ENCODE peak calls at places on chromosomes 16 and 17, in seven cellular contexts. One of them, this sample, is unnamed.

GRCh38 chr17:77814091-77814772 is 144.3 kb upstream of the TNRC6C start:
- DNase-seq in heart left ventricle: no peak
- DNase-seq in fibroblast of mammary gland: no peak
- DNase-seq in activated CD8-positive, alpha-beta memory T cell treated with anti-CD3 and anti-CD28 coated beads, Interleukin-2, amount 50 U/mL, for 48 hours: no peak
- DNase-seq in anterior cingulate cortex: no peak
- DNase-seq in RPMI7951: no peak
- DNase-seq in KG1: no peak
- DNase-seq in this sample: peak

GRCh38 chr17:57604771-57605733 is 140.0 kb downstream of the CCDC182 start:
- DNase-seq in fibroblast of mammary gland: no peak
- DNase-seq in heart left ventricle: no peak
- DNase-seq in anterior cingulate cortex: peak
- DNase-seq in activated CD8-positive, alpha-beta memory T cell treated with anti-CD3 and anti-CD28 coated beads, Interleukin-2, amount 50 U/mL, for 48 hours: peak
- DNase-seq in RPMI7951: peak
- DNase-seq in KG1: no peak
- DNase-seq in this sample: peak

GRCh38 chr17:48456584-48456983 is 26.6 kb upstream of the SKAP1 start:
- DNase-seq in anterior cingulate cortex: no peak
- DNase-seq in activated CD8-positive, alpha-beta memory T cell treated with anti-CD3 and anti-CD28 coated beads, Interleukin-2, amount 50 U/mL, for 48 hours: no peak
- DNase-seq in fibroblast of mammary gland: no peak
- DNase-seq in heart left ventricle: no peak
- DNase-seq in KG1: no peak
- DNase-seq in RPMI7951: no peak
- DNase-seq in this sample: no peak

GRCh38 chr16:89720520-89720858 is 209 bp downstream of the VPS9D1 start:
- DNase-seq in activated CD8-positive, alpha-beta memory T cell treated with anti-CD3 and anti-CD28 coated beads, Interleukin-2, amount 50 U/mL, for 48 hours: no peak
- DNase-seq in RPMI7951: peak
- DNase-seq in KG1: peak
- DNase-seq in heart left ventricle: peak
- DNase-seq in anterior cingulate cortex: no peak
- DNase-seq in fibroblast of mammary gland: no peak
- DNase-seq in this sample: no peak

GRCh38 chr16:27973678-27974077 is 89.8 kb downstream of the GSG1L start:
- DNase-seq in activated CD8-positive, alpha-beta memory T cell treated with anti-CD3 and anti-CD28 coated beads, Interleukin-2, amount 50 U/mL, for 48 hours: no peak
- DNase-seq in RPMI7951: no peak
- DNase-seq in KG1: no peak
- DNase-seq in anterior cingulate cortex: no peak
- DNase-seq in fibroblast of mammary gland: no peak
- DNase-seq in heart left ventricle: no peak
- DNase-seq in this sample: no peak

GRCh38 chr16:75494696-75495601 is at the start of gene CHST6:
- DNase-seq in KG1: no peak
- DNase-seq in RPMI7951: peak
- DNase-seq in activated CD8-positive, alpha-beta memory T cell treated with anti-CD3 and anti-CD28 coated beads, Interleukin-2, amount 50 U/mL, for 48 hours: peak
- DNase-seq in heart left ventricle: peak
- DNase-seq in fibroblast of mammary gland: peak
- DNase-seq in anterior cingulate cortex: peak
- DNase-seq in this sample: peak

GRCh38 chr16:66927012-66927436 is 1.7 kb upstream of the RRAD start:
- DNase-seq in heart left ventricle: no peak
- DNase-seq in RPMI7951: peak
- DNase-seq in anterior cingulate cortex: no peak
- DNase-seq in fibroblast of mammary gland: peak
- DNase-seq in activated CD8-positive, alpha-beta memory T cell treated with anti-CD3 and anti-CD28 coated beads, Interleukin-2, amount 50 U/mL, for 48 hours: no peak
- DNase-seq in KG1: no peak
- DNase-seq in this sample: no peak

GRCh38 chr17:28675980-28676379 is 14.0 kb downstream of the SUPT6H start:
- DNase-seq in anterior cingulate cortex: no peak
- DNase-seq in RPMI7951: no peak
- DNase-seq in heart left ventricle: no peak
- DNase-seq in activated CD8-positive, alpha-beta memory T cell treated with anti-CD3 and anti-CD28 coated beads, Interleukin-2, amount 50 U/mL, for 48 hours: no peak
- DNase-seq in fibroblast of mammary gland: no peak
- DNase-seq in KG1: no peak
- DNase-seq in this sample: no peak

GRCh38 chr17:68459030-68459376 is 1.7 kb upstream of the WIPI1 start:
- DNase-seq in anterior cingulate cortex: no peak
- DNase-seq in activated CD8-positive, alpha-beta memory T cell treated with anti-CD3 and anti-CD28 coated beads, Interleukin-2, amount 50 U/mL, for 48 hours: no peak
- DNase-seq in heart left ventricle: no peak
- DNase-seq in fibroblast of mammary gland: no peak
- DNase-seq in RPMI7951: no peak
- DNase-seq in KG1: no peak
- DNase-seq in this sample: no peak

GRCh38 chr17:56850591-56850990 is 16.6 kb downstream of the DGKE start:
- DNase-seq in KG1: no peak
- DNase-seq in fibroblast of mammary gland: no peak
- DNase-seq in RPMI7951: no peak
- DNase-seq in heart left ventricle: no peak
- DNase-seq in anterior cingulate cortex: no peak
- DNase-seq in activated CD8-positive, alpha-beta memory T cell treated with anti-CD3 and anti-CD28 coated beads, Interleukin-2, amount 50 U/mL, for 48 hours: no peak
- DNase-seq in this sample: no peak

GRCh38 chr17:8192070-8192815 is 2.3 kb upstream of the BORCS6 start:
- DNase-seq in fibroblast of mammary gland: peak
- DNase-seq in KG1: no peak
- DNase-seq in anterior cingulate cortex: peak
- DNase-seq in RPMI7951: peak
- DNase-seq in heart left ventricle: no peak
- DNase-seq in activated CD8-positive, alpha-beta memory T cell treated with anti-CD3 and anti-CD28 coated beads, Interleukin-2, amount 50 U/mL, for 48 hours: peak
- DNase-seq in this sample: peak

GRCh38 chr17:21042434-21043295 is at the start of gene USP22:
- DNase-seq in heart left ventricle: no peak
- DNase-seq in anterior cingulate cortex: peak
- DNase-seq in RPMI7951: no peak
- DNase-seq in fibroblast of mammary gland: no peak
- DNase-seq in KG1: peak
- DNase-seq in activated CD8-positive, alpha-beta memory T cell treated with anti-CD3 and anti-CD28 coated beads, Interleukin-2, amount 50 U/mL, for 48 hours: peak
- DNase-seq in this sample: no peak

GRCh38 chr17:56640116-56640515 is 46.6 kb downstream of the NOG start:
- DNase-seq in KG1: no peak
- DNase-seq in fibroblast of mammary gland: no peak
- DNase-seq in heart left ventricle: no peak
- DNase-seq in anterior cingulate cortex: no peak
- DNase-seq in RPMI7951: no peak
- DNase-seq in activated CD8-positive, alpha-beta memory T cell treated with anti-CD3 and anti-CD28 coated beads, Interleukin-2, amount 50 U/mL, for 48 hours: no peak
- DNase-seq in this sample: no peak

GRCh38 chr17:59914274-59914854 is 21.4 kb downstream of the RPS6KB1 start:
- DNase-seq in activated CD8-positive, alpha-beta memory T cell treated with anti-CD3 and anti-CD28 coated beads, Interleukin-2, amount 50 U/mL, for 48 hours: no peak
- DNase-seq in RPMI7951: peak
- DNase-seq in heart left ventricle: no peak
- DNase-seq in KG1: no peak
- DNase-seq in anterior cingulate cortex: no peak
- DNase-seq in fibroblast of mammary gland: peak
- DNase-seq in this sample: no peak

GRCh38 chr17:7029096-7029495 is 6.2 kb downstream of the BCL6B start:
- DNase-seq in fibroblast of mammary gland: no peak
- DNase-seq in activated CD8-positive, alpha-beta memory T cell treated with anti-CD3 and anti-CD28 coated beads, Interleukin-2, amount 50 U/mL, for 48 hours: no peak
- DNase-seq in KG1: no peak
- DNase-seq in RPMI7951: no peak
- DNase-seq in heart left ventricle: no peak
- DNase-seq in anterior cingulate cortex: no peak
- DNase-seq in this sample: no peak

GRCh38 chr16:81221731-81222130 is 16.8 kb upstream of the BCO1 start:
- DNase-seq in anterior cingulate cortex: no peak
- DNase-seq in KG1: no peak
- DNase-seq in activated CD8-positive, alpha-beta memory T cell treated with anti-CD3 and anti-CD28 coated beads, Interleukin-2, amount 50 U/mL, for 48 hours: no peak
- DNase-seq in fibroblast of mammary gland: no peak
- DNase-seq in RPMI7951: no peak
- DNase-seq in heart left ventricle: no peak
- DNase-seq in this sample: no peak

GRCh38 chr16:69888005-69888560 is 63.1 kb upstream of the CLEC18A start:
- DNase-seq in RPMI7951: peak
- DNase-seq in fibroblast of mammary gland: no peak
- DNase-seq in KG1: no peak
- DNase-seq in anterior cingulate cortex: no peak
- DNase-seq in heart left ventricle: no peak
- DNase-seq in activated CD8-positive, alpha-beta memory T cell treated with anti-CD3 and anti-CD28 coated beads, Interleukin-2, amount 50 U/mL, for 48 hours: no peak
- DNase-seq in this sample: peak

GRCh38 chr16:23207485-23207884 is 24.9 kb downstream of the SCNN1G start:
- DNase-seq in anterior cingulate cortex: no peak
- DNase-seq in heart left ventricle: no peak
- DNase-seq in activated CD8-positive, alpha-beta memory T cell treated with anti-CD3 and anti-CD28 coated beads, Interleukin-2, amount 50 U/mL, for 48 hours: no peak
- DNase-seq in RPMI7951: no peak
- DNase-seq in fibroblast of mammary gland: no peak
- DNase-seq in KG1: no peak
- DNase-seq in this sample: no peak

GRCh38 chr17:20028436-20028835 is 19.3 kb downstream of the SPECC1 start:
- DNase-seq in KG1: no peak
- DNase-seq in RPMI7951: no peak
- DNase-seq in fibroblast of mammary gland: peak
- DNase-seq in anterior cingulate cortex: no peak
- DNase-seq in activated CD8-positive, alpha-beta memory T cell treated with anti-CD3 and anti-CD28 coated beads, Interleukin-2, amount 50 U/mL, for 48 hours: no peak
- DNase-seq in heart left ventricle: no peak
- DNase-seq in this sample: no peak

GRCh38 chr16:9192746-9193145 is 101.3 kb downstream of the HAPSTR1 start:
- DNase-seq in KG1: no peak
- DNase-seq in RPMI7951: peak
- DNase-seq in activated CD8-positive, alpha-beta memory T cell treated with anti-CD3 and anti-CD28 coated beads, Interleukin-2, amount 50 U/mL, for 48 hours: no peak
- DNase-seq in heart left ventricle: no peak
- DNase-seq in anterior cingulate cortex: no peak
- DNase-seq in fibroblast of mammary gland: peak
- DNase-seq in this sample: no peak

GRCh38 chr17:29390856-29391631 is 881 bp downstream of the TAOK1 start:
- DNase-seq in heart left ventricle: peak
- DNase-seq in anterior cingulate cortex: peak
- DNase-seq in RPMI7951: no peak
- DNase-seq in fibroblast of mammary gland: peak
- DNase-seq in KG1: no peak
- DNase-seq in activated CD8-positive, alpha-beta memory T cell treated with anti-CD3 and anti-CD28 coated beads, Interleukin-2, amount 50 U/mL, for 48 hours: peak
- DNase-seq in this sample: no peak

GRCh38 chr17:42980274-42980765 is at the start of gene RUNDC1:
- DNase-seq in anterior cingulate cortex: peak
- DNase-seq in activated CD8-positive, alpha-beta memory T cell treated with anti-CD3 and anti-CD28 coated beads, Interleukin-2, amount 50 U/mL, for 48 hours: peak
- DNase-seq in KG1: peak
- DNase-seq in heart left ventricle: peak
- DNase-seq in fibroblast of mammary gland: peak
- DNase-seq in RPMI7951: peak
- DNase-seq in this sample: peak

GRCh38 chr17:68602267-68602644 is 1.1 kb upstream of the FAM20A start:
- DNase-seq in fibroblast of mammary gland: peak
- DNase-seq in anterior cingulate cortex: no peak
- DNase-seq in heart left ventricle: no peak
- DNase-seq in activated CD8-positive, alpha-beta memory T cell treated with anti-CD3 and anti-CD28 coated beads, Interleukin-2, amount 50 U/mL, for 48 hours: no peak
- DNase-seq in KG1: no peak
- DNase-seq in RPMI7951: no peak
- DNase-seq in this sample: no peak

GRCh38 chr17:42517516-42517915 is 18.5 kb upstream of the NAGLU start:
- DNase-seq in KG1: peak
- DNase-seq in heart left ventricle: peak
- DNase-seq in RPMI7951: peak
- DNase-seq in fibroblast of mammary gland: peak
- DNase-seq in anterior cingulate cortex: peak
- DNase-seq in activated CD8-positive, alpha-beta memory T cell treated with anti-CD3 and anti-CD28 coated beads, Interleukin-2, amount 50 U/mL, for 48 hours: peak
- DNase-seq in this sample: peak

GRCh38 chr17:82030470-82031302 is 792 bp upstream of the RAC3 start:
- DNase-seq in KG1: peak
- DNase-seq in anterior cingulate cortex: peak
- DNase-seq in activated CD8-positive, alpha-beta memory T cell treated with anti-CD3 and anti-CD28 coated beads, Interleukin-2, amount 50 U/mL, for 48 hours: peak
- DNase-seq in RPMI7951: peak
- DNase-seq in fibroblast of mammary gland: peak
- DNase-seq in heart left ventricle: peak
- DNase-seq in this sample: peak

GRCh38 chr16:89062389-89063345 is 31.0 kb upstream of the ACSF3 start:
- DNase-seq in RPMI7951: no peak
- DNase-seq in heart left ventricle: no peak
- DNase-seq in KG1: no peak
- DNase-seq in anterior cingulate cortex: no peak
- DNase-seq in activated CD8-positive, alpha-beta memory T cell treated with anti-CD3 and anti-CD28 coated beads, Interleukin-2, amount 50 U/mL, for 48 hours: no peak
- DNase-seq in fibroblast of mammary gland: no peak
- DNase-seq in this sample: no peak

GRCh38 chr17:79587421-79587820 is 23.4 kb downstream of the RBFOX3 start:
- DNase-seq in RPMI7951: no peak
- DNase-seq in fibroblast of mammary gland: no peak
- DNase-seq in activated CD8-positive, alpha-beta memory T cell treated with anti-CD3 and anti-CD28 coated beads, Interleukin-2, amount 50 U/mL, for 48 hours: no peak
- DNase-seq in heart left ventricle: no peak
- DNase-seq in anterior cingulate cortex: no peak
- DNase-seq in KG1: no peak
- DNase-seq in this sample: no peak

GRCh38 chr16:77564791-77565390 is 130.1 kb upstream of the ADAMTS18 start:
- DNase-seq in RPMI7951: peak
- DNase-seq in fibroblast of mammary gland: peak
- DNase-seq in anterior cingulate cortex: no peak
- DNase-seq in KG1: no peak
- DNase-seq in activated CD8-positive, alpha-beta memory T cell treated with anti-CD3 and anti-CD28 coated beads, Interleukin-2, amount 50 U/mL, for 48 hours: no peak
- DNase-seq in heart left ventricle: no peak
- DNase-seq in this sample: no peak

GRCh38 chr16:30893082-30893743 is 664 bp downstream of the BCL7C start:
- DNase-seq in fibroblast of mammary gland: no peak
- DNase-seq in RPMI7951: no peak
- DNase-seq in activated CD8-positive, alpha-beta memory T cell treated with anti-CD3 and anti-CD28 coated beads, Interleukin-2, amount 50 U/mL, for 48 hours: peak
- DNase-seq in KG1: no peak
- DNase-seq in anterior cingulate cortex: no peak
- DNase-seq in heart left ventricle: no peak
- DNase-seq in this sample: no peak

GRCh38 chr16:66581246-66581952 is 2.1 kb downstream of the CMTM2 start:
- DNase-seq in heart left ventricle: no peak
- DNase-seq in RPMI7951: no peak
- DNase-seq in anterior cingulate cortex: no peak
- DNase-seq in fibroblast of mammary gland: peak
- DNase-seq in activated CD8-positive, alpha-beta memory T cell treated with anti-CD3 and anti-CD28 coated beads, Interleukin-2, amount 50 U/mL, for 48 hours: no peak
- DNase-seq in KG1: no peak
- DNase-seq in this sample: no peak

GRCh38 chr16:24652209-24652712 is 77.2 kb upstream of the TNRC6A start:
- DNase-seq in KG1: no peak
- DNase-seq in anterior cingulate cortex: no peak
- DNase-seq in heart left ventricle: no peak
- DNase-seq in RPMI7951: no peak
- DNase-seq in activated CD8-positive, alpha-beta memory T cell treated with anti-CD3 and anti-CD28 coated beads, Interleukin-2, amount 50 U/mL, for 48 hours: no peak
- DNase-seq in fibroblast of mammary gland: no peak
- DNase-seq in this sample: no peak

GRCh38 chr17:70535986-70536385 is 366.7 kb downstream of the KCNJ2 start:
- DNase-seq in KG1: no peak
- DNase-seq in RPMI7951: peak
- DNase-seq in heart left ventricle: no peak
- DNase-seq in activated CD8-positive, alpha-beta memory T cell treated with anti-CD3 and anti-CD28 coated beads, Interleukin-2, amount 50 U/mL, for 48 hours: no peak
- DNase-seq in fibroblast of mammary gland: peak
- DNase-seq in anterior cingulate cortex: no peak
- DNase-seq in this sample: no peak

This sample was measured in dorsolateral prefrontal cortex.